ENCODE peak calls at places on chromosome 6, in nine cellular contexts. E is H1, Z is transverse colon, M is SK-N-SH, F is K562, U is stomach, V is HepG2, B is sigmoid colon, Y is GM12878. H is an unnamed sample.

GRCh38 chr6:125300992-125301434 is 754 bp downstream of the HDDC2 start:
- DNase-seq in E (no peak), Z (no peak), M (no peak), F (peak), U (no peak), V (no peak), B (no peak), Y (no peak), H (no peak)

GRCh38 chr6:164695896-164696295 is 613.5 kb downstream of the C6orf118 start:
- DNase-seq in E (no peak), Z (no peak), M (no peak), F (no peak), U (no peak), V (no peak), B (no peak), Y (no peak), H (no peak)

GRCh38 chr6:46044876-46045617 is 29.4 kb upstream of the CLIC5 start:
- DNase-seq in E (no peak), Z (no peak), M (no peak), F (no peak), U (peak), V (no peak), B (no peak), Y (no peak), H (no peak)

GRCh38 chr6:42113929-42114636 is 28.3 kb downstream of the C6orf132 start:
- DNase-seq in E (no peak), Z (peak), M (no peak), F (no peak), U (no peak), V (peak), B (no peak), Y (no peak), H (no peak)

GRCh38 chr6:52399511-52400315 is 20.4 kb upstream of the EFHC1 start:
- DNase-seq in E (no peak), Z (peak), M (peak), F (peak), U (no peak), V (peak), B (no peak), Y (no peak), H (no peak)

GRCh38 chr6:108796875-108797274 is 51.3 kb upstream of the ARMC2 start:
- DNase-seq in E (no peak), Z (no peak), M (no peak), F (no peak), U (peak), V (no peak), B (no peak), Y (no peak), H (no peak)

GRCh38 chr6:157895585-157895984 is 72.5 kb downstream of the SNX9 start:
- DNase-seq in E (no peak), Z (no peak), M (no peak), F (no peak), U (no peak), V (no peak), B (no peak), Y (no peak), H (no peak)

GRCh38 chr6:158706369-158706982 is 56.6 kb downstream of the SYTL3 start:
- DNase-seq in E (no peak), Z (peak), M (peak), F (peak), U (peak), V (peak), B (peak), Y (no peak), H (peak)

GRCh38 chr6:41805830-41806774 is 18.6 kb downstream of the TOMM6 start:
- DNase-seq in E (no peak), Z (no peak), M (no peak), F (no peak), U (no peak), V (no peak), B (no peak), Y (no peak), H (no peak)

GRCh38 chr6:9116026-9116425 is 680.7 kb upstream of the SLC35B3 start:
- DNase-seq in E (no peak), Z (no peak), M (no peak), F (no peak), U (no peak), V (no peak), B (no peak), Y (no peak), H (no peak)

GRCh38 chr6:63521475-63522210 is 50.6 kb upstream of the LOC128125822 start:
- DNase-seq in E (no peak), Z (no peak), M (no peak), F (no peak), U (no peak), V (peak), B (no peak), Y (no peak), H (no peak)

GRCh38 chr6:71465096-71465495 is 176.5 kb downstream of the OGFRL1 start:
- DNase-seq in E (no peak), Z (no peak), M (no peak), F (no peak), U (no peak), V (no peak), B (no peak), Y (no peak), H (no peak)

GRCh38 chr6:127516676-127517273 is 2.4 kb downstream of the MTCL3 start:
- DNase-seq in E (peak), Z (peak), M (peak), F (peak), U (no peak), V (peak), B (no peak), Y (no peak), H (no peak)

GRCh38 chr6:15946701-15947390 is 182.0 kb upstream of the MYLIP start:
- DNase-seq in E (no peak), Z (no peak), M (no peak), F (no peak), U (no peak), V (no peak), B (no peak), Y (no peak), H (no peak)

GRCh38 chr6:15308445-15309213 is 62.8 kb downstream of the JARID2 start:
- DNase-seq in E (peak), Z (no peak), M (peak), F (no peak), U (no peak), V (no peak), B (no peak), Y (no peak), H (no peak)

GRCh38 chr6:132817554-132818403 is 3.4 kb downstream of the RPS12 start:
- DNase-seq in E (no peak), Z (no peak), M (no peak), F (no peak), U (no peak), V (peak), B (no peak), Y (no peak), H (no peak)

GRCh38 chr6:82458147-82458546 is 94.5 kb downstream of the TPBG start:
- DNase-seq in E (no peak), Z (no peak), M (no peak), F (no peak), U (no peak), V (no peak), B (no peak), Y (no peak), H (no peak)

GRCh38 chr6:33814663-33814985 is 10.8 kb upstream of the MLN start:
- DNase-seq in E (no peak), Z (no peak), M (no peak), F (no peak), U (no peak), V (no peak), B (no peak), Y (no peak), H (no peak)

GRCh38 chr6:33813246-33813904 is 9.6 kb upstream of the MLN start:
- DNase-seq in E (no peak), Z (no peak), M (no peak), F (no peak), U (no peak), V (no peak), B (no peak), Y (no peak), H (no peak)

GRCh38 chr6:33813960-33814662 is 10.3 kb upstream of the MLN start:
- DNase-seq in E (no peak), Z (no peak), M (no peak), F (no peak), U (no peak), V (no peak), B (no peak), Y (no peak), H (no peak)

GRCh38 chr6:33809619-33810018 is 5.8 kb upstream of the MLN start:
- DNase-seq in E (no peak), Z (no peak), M (no peak), F (no peak), U (no peak), V (no peak), B (no peak), Y (no peak), H (no peak)

GRCh38 chr6:33812669-33813068 is 8.9 kb upstream of the MLN start:
- DNase-seq in E (peak), Z (no peak), M (peak), F (peak), U (peak), V (peak), B (no peak), Y (no peak), H (peak)
- TF ChIP-seq CTCF in E (no peak), Z (peak), M (peak), F (peak), U (peak), V (peak), B (peak), Y (no peak), H (peak)

GRCh38 chr6:168901076-168901475 is 352.6 kb downstream of the THBS2 start:
- DNase-seq in E (no peak), Z (no peak), M (no peak), F (no peak), U (no peak), V (no peak), B (no peak), Y (no peak), H (no peak)
- TF ChIP-seq EP300 in E (no peak), Z (no peak), M (no peak), F (no peak), U (no peak), V (no peak), B (no peak), Y (no peak), H (no peak)

DNA sequence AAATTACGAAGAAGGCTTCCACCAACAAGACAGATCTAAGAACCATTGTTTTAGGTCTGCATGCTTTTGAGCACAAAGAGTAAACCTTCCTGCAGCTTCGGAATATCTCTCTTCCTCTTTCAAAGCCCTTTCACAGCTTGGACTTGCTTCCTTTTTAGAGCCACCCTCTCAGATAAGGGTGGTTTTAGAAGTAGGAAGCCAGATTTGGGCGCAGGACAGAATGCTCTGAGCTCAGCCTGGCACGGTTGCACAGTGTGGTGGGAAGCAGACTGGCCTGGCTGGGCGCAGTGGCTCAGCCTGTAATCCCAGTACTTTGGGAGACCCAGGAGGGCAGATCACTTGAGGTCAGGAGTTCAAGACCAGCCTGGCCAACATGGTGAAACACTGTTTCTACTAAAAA is 35.6 kb upstream of the PNRC1 start:
- DNase-seq in E (no peak), Z (no peak), M (no peak), F (no peak), U (peak), V (no peak), B (no peak), Y (no peak), H (peak)
- TF ChIP-seq POLR2AphosphoS5 in E (no peak), Z (no peak), M (no peak), F (no peak), U (no peak), V (no peak), B (no peak), Y (no peak), H (no peak)

GRCh38 chr6:36657265-36657664 is 21.2 kb upstream of the CDKN1A start:
- DNase-seq in E (no peak), Z (no peak), M (no peak), F (no peak), U (no peak), V (no peak), B (no peak), Y (no peak), H (no peak)
- TF ChIP-seq CTCF in E (no peak), Z (peak), M (no peak), F (no peak), U (no peak), V (no peak), B (no peak), Y (no peak), H (no peak)

GRCh38 chr6:154308986-154309385 is 47.6 kb downstream of the IPCEF1 start:
- DNase-seq in E (no peak), Z (no peak), M (no peak), F (no peak), U (no peak), V (no peak), B (no peak), Y (no peak), H (no peak)
- TF ChIP-seq EP300 in E (no peak), Z (no peak), M (no peak), F (no peak), U (no peak), V (no peak), B (no peak), Y (no peak), H (no peak)

DNA sequence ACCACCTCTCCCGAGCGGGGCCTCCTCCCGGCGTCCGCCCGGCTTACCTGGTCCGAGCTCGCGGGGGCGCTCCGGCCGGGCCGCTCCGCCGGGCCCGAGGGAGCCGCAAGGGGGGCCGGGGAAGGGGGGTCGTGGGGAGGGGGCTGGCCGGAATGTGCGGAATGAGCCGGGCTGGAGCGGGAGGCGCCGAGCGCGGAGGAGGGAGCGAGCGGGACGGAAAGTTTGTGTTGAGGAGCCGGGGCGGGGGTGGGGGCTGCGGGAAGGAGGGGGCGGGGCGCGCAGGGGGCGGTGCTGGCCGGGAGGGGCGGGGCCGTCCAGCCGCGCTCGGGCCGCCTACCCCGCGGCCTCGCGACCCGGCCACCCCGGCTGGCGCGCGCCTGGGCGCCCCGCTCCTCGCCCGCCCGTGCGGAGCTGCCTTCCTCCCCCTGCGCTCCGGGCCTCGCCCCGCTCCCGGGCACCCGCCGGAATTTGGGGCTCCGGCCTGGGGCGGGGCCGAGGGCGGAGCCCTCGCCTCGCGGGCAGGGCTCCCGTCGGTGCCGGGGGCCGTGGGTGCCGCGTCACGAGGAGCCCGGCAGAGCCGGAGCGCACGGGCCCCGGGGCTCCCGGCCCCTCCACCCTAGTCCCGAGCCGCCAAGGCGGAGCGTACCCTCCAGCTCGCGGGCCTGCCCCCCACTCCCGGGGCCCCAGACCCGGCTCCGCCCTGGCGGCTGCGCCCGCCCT is at the start of gene TEAD3:
- DNase-seq in E (no peak), Z (peak), M (peak), F (peak), U (peak), V (peak), B (peak), Y (no peak), H (peak)
- TF ChIP-seq POLR2AphosphoS5 in E (no peak), Z (peak), M (no peak), F (peak), U (no peak), V (no peak), B (peak), Y (no peak), H (no peak)